ENCODE peak calls at places on chromosome 7, in six cellular contexts. One of them, this sample, is unnamed.

GRCh38 chr7:43878867-43879266 is 9.6 kb upstream of the MRPS24 start:
- DNase-seq in brain microvascular endothelial cell: peak
- DNase-seq in neural crest cell: no peak
- DNase-seq in esophagus squamous epithelium: no peak
- DNase-seq in cardiac muscle cell: no peak
- DNase-seq in bronchial epithelial cell: no peak
- DNase-seq in this sample: no peak

GRCh38 chr7:105353752-105354328 is 34.9 kb downstream of the SRPK2 start:
- DNase-seq in brain microvascular endothelial cell: peak
- DNase-seq in neural crest cell: no peak
- DNase-seq in esophagus squamous epithelium: no peak
- DNase-seq in cardiac muscle cell: no peak
- DNase-seq in bronchial epithelial cell: no peak
- DNase-seq in this sample: no peak

GRCh38 chr7:128672927-128673517 is 930 bp downstream of the GARIN1A start:
- DNase-seq in brain microvascular endothelial cell: no peak
- DNase-seq in neural crest cell: peak
- DNase-seq in esophagus squamous epithelium: no peak
- DNase-seq in cardiac muscle cell: peak
- DNase-seq in bronchial epithelial cell: peak
- DNase-seq in this sample: no peak

GRCh38 chr7:70695804-70696104 is 436.2 kb upstream of the GALNT17 start:
- DNase-seq in brain microvascular endothelial cell: no peak
- DNase-seq in neural crest cell: no peak
- DNase-seq in esophagus squamous epithelium: no peak
- DNase-seq in cardiac muscle cell: no peak
- DNase-seq in bronchial epithelial cell: no peak
- DNase-seq in this sample: no peak

GRCh38 chr7:69429817-69430501 is 168.3 kb upstream of the AUTS2 start:
- DNase-seq in brain microvascular endothelial cell: no peak
- DNase-seq in neural crest cell: no peak
- DNase-seq in esophagus squamous epithelium: no peak
- DNase-seq in cardiac muscle cell: no peak
- DNase-seq in bronchial epithelial cell: no peak
- DNase-seq in this sample: no peak

GRCh38 chr7:155998328-155998691 is 186.0 kb upstream of the SHH start:
- DNase-seq in brain microvascular endothelial cell: no peak
- DNase-seq in neural crest cell: no peak
- DNase-seq in esophagus squamous epithelium: no peak
- DNase-seq in cardiac muscle cell: no peak
- DNase-seq in bronchial epithelial cell: peak
- DNase-seq in this sample: no peak

GRCh38 chr7:155765458-155765857 is 46.8 kb downstream of the SHH start:
- DNase-seq in brain microvascular endothelial cell: no peak
- DNase-seq in neural crest cell: no peak
- DNase-seq in esophagus squamous epithelium: no peak
- DNase-seq in cardiac muscle cell: no peak
- DNase-seq in bronchial epithelial cell: no peak
- DNase-seq in this sample: no peak

GRCh38 chr7:73851410-73852338 is 9.3 kb upstream of the TMEM270 start:
- DNase-seq in brain microvascular endothelial cell: peak
- DNase-seq in neural crest cell: no peak
- DNase-seq in esophagus squamous epithelium: no peak
- DNase-seq in cardiac muscle cell: no peak
- DNase-seq in bronchial epithelial cell: peak
- DNase-seq in this sample: peak

GRCh38 chr7:24334012-24334411 is 50.0 kb downstream of the NPY start:
- DNase-seq in brain microvascular endothelial cell: no peak
- DNase-seq in neural crest cell: no peak
- DNase-seq in esophagus squamous epithelium: no peak
- DNase-seq in cardiac muscle cell: no peak
- DNase-seq in bronchial epithelial cell: no peak
- DNase-seq in this sample: no peak

GRCh38 chr7:73356176-73356575 is 28.2 kb downstream of the FKBP6 start:
- DNase-seq in brain microvascular endothelial cell: no peak
- DNase-seq in neural crest cell: no peak
- DNase-seq in esophagus squamous epithelium: no peak
- DNase-seq in cardiac muscle cell: no peak
- DNase-seq in bronchial epithelial cell: no peak
- DNase-seq in this sample: no peak

GRCh38 chr7:137687556-137688280 is 159.1 kb downstream of the DGKI start:
- DNase-seq in brain microvascular endothelial cell: peak
- DNase-seq in neural crest cell: no peak
- DNase-seq in esophagus squamous epithelium: no peak
- DNase-seq in cardiac muscle cell: no peak
- DNase-seq in bronchial epithelial cell: peak
- DNase-seq in this sample: no peak

GRCh38 chr7:23261843-23262452 is 15.4 kb downstream of the GPNMB start:
- DNase-seq in brain microvascular endothelial cell: peak
- DNase-seq in neural crest cell: peak
- DNase-seq in esophagus squamous epithelium: no peak
- DNase-seq in cardiac muscle cell: peak
- DNase-seq in bronchial epithelial cell: peak
- DNase-seq in this sample: peak

GRCh38 chr7:84231157-84231556 is 36.6 kb upstream of the SEMA3A start:
- DNase-seq in brain microvascular endothelial cell: peak
- DNase-seq in neural crest cell: no peak
- DNase-seq in esophagus squamous epithelium: no peak
- DNase-seq in cardiac muscle cell: no peak
- DNase-seq in bronchial epithelial cell: peak
- DNase-seq in this sample: no peak

GRCh38 chr7:84228526-84228925 is 33.9 kb upstream of the SEMA3A start:
- DNase-seq in brain microvascular endothelial cell: no peak
- DNase-seq in neural crest cell: no peak
- DNase-seq in esophagus squamous epithelium: no peak
- DNase-seq in cardiac muscle cell: no peak
- DNase-seq in bronchial epithelial cell: no peak
- DNase-seq in this sample: no peak

GRCh38 chr7:84230491-84230890 is 35.9 kb upstream of the SEMA3A start:
- DNase-seq in brain microvascular endothelial cell: no peak
- DNase-seq in neural crest cell: no peak
- DNase-seq in esophagus squamous epithelium: no peak
- DNase-seq in cardiac muscle cell: no peak
- DNase-seq in bronchial epithelial cell: no peak
- DNase-seq in this sample: no peak

GRCh38 chr7:84236398-84236797 is 41.8 kb upstream of the SEMA3A start:
- DNase-seq in brain microvascular endothelial cell: no peak
- DNase-seq in neural crest cell: no peak
- DNase-seq in esophagus squamous epithelium: no peak
- DNase-seq in cardiac muscle cell: no peak
- DNase-seq in bronchial epithelial cell: peak
- DNase-seq in this sample: no peak

DNA sequence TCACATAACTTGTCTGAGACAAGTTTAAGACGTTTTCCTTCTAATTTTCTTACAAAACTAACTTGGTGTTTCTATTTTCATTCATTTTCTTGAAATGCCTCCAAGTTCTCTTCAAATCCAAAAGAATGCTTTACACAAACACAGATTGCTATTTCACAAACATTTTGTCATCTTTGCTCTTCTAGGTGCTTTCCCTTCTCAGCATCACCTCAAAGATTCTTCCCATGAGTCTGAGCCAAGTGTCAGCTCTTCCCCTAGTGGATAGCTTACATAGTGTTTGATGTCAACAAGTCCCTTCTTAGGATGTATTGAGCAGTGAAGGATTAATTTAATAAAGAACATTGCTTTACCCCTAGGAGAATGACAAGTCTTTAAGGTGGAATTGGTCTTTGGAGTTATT is 38.1 kb upstream of the SEMA3A start:
- DNase-seq in brain microvascular endothelial cell: peak
- DNase-seq in neural crest cell: no peak
- DNase-seq in esophagus squamous epithelium: no peak
- DNase-seq in cardiac muscle cell: no peak
- DNase-seq in bronchial epithelial cell: peak
- DNase-seq in this sample: no peak
- TF ChIP-seq CTCF in brain microvascular endothelial cell: peak
- TF ChIP-seq CTCF in neural crest cell: peak
- TF ChIP-seq CTCF in esophagus squamous epithelium: no peak
- TF ChIP-seq CTCF in cardiac muscle cell: no peak
- TF ChIP-seq CTCF in bronchial epithelial cell: no peak
- TF ChIP-seq CTCF in this sample: peak

GRCh38 chr7:96599288-96599936 is 110.2 kb downstream of the SEM1 start:
- DNase-seq in brain microvascular endothelial cell: no peak
- DNase-seq in neural crest cell: no peak
- DNase-seq in esophagus squamous epithelium: no peak
- DNase-seq in cardiac muscle cell: no peak
- DNase-seq in bronchial epithelial cell: no peak
- DNase-seq in this sample: no peak

GRCh38 chr7:96591900-96592676 is 117.6 kb downstream of the SEM1 start:
- DNase-seq in brain microvascular endothelial cell: no peak
- DNase-seq in neural crest cell: no peak
- DNase-seq in esophagus squamous epithelium: no peak
- DNase-seq in cardiac muscle cell: no peak
- DNase-seq in bronchial epithelial cell: peak
- DNase-seq in this sample: no peak

GRCh38 chr7:96598421-96598820 is 111.2 kb downstream of the SEM1 start:
- DNase-seq in brain microvascular endothelial cell: no peak
- DNase-seq in neural crest cell: no peak
- DNase-seq in esophagus squamous epithelium: no peak
- DNase-seq in cardiac muscle cell: no peak
- DNase-seq in bronchial epithelial cell: no peak
- DNase-seq in this sample: no peak

GRCh38 chr7:96591159-96591899 is 118.3 kb downstream of the SEM1 start:
- DNase-seq in brain microvascular endothelial cell: no peak
- DNase-seq in neural crest cell: no peak
- DNase-seq in esophagus squamous epithelium: no peak
- DNase-seq in cardiac muscle cell: no peak
- DNase-seq in bronchial epithelial cell: no peak
- DNase-seq in this sample: no peak

GRCh38 chr7:96596120-96596826 is 113.4 kb downstream of the SEM1 start:
- DNase-seq in brain microvascular endothelial cell: no peak
- DNase-seq in neural crest cell: no peak
- DNase-seq in esophagus squamous epithelium: no peak
- DNase-seq in cardiac muscle cell: peak
- DNase-seq in bronchial epithelial cell: peak
- DNase-seq in this sample: no peak
- TF ChIP-seq CTCF in brain microvascular endothelial cell: peak
- TF ChIP-seq CTCF in neural crest cell: no peak
- TF ChIP-seq CTCF in esophagus squamous epithelium: peak
- TF ChIP-seq CTCF in cardiac muscle cell: no peak
- TF ChIP-seq CTCF in bronchial epithelial cell: peak
- TF ChIP-seq CTCF in this sample: peak

DNA sequence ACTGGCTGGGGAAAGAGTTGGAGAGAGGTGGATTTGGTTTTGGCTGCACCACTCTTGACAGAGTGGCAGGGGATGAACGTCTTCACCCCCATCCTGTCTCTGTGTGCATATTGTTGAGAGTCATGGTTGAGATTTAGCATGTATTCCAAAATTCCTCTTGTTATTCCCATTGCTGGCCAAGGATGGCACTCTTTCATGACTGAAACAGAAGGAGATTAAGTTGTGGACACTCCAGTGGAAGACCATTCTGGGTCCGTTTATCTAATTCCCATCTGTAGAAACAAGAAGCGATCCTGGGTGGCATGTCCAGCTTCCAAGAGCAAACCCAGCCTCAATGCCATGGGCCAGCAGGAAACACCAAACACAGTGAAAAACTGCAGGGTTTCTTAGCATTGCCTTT is 469.0 kb upstream of the IGFBP3 start:
- DNase-seq in brain microvascular endothelial cell: peak
- DNase-seq in neural crest cell: no peak
- DNase-seq in esophagus squamous epithelium: no peak
- DNase-seq in cardiac muscle cell: no peak
- DNase-seq in bronchial epithelial cell: no peak
- DNase-seq in this sample: no peak
- TF ChIP-seq CTCF in brain microvascular endothelial cell: peak
- TF ChIP-seq CTCF in neural crest cell: no peak
- TF ChIP-seq CTCF in esophagus squamous epithelium: no peak
- TF ChIP-seq CTCF in cardiac muscle cell: peak
- TF ChIP-seq CTCF in bronchial epithelial cell: no peak
- TF ChIP-seq CTCF in this sample: no peak

GRCh38 chr7:6012355-6013104 is 3.5 kb downstream of the AIMP2 start:
- DNase-seq in brain microvascular endothelial cell: peak
- DNase-seq in neural crest cell: no peak
- DNase-seq in esophagus squamous epithelium: no peak
- DNase-seq in cardiac muscle cell: no peak
- DNase-seq in bronchial epithelial cell: peak
- DNase-seq in this sample: no peak

GRCh38 chr7:6011541-6011940 is 2.5 kb downstream of the AIMP2 start:
- DNase-seq in brain microvascular endothelial cell: no peak
- DNase-seq in neural crest cell: no peak
- DNase-seq in esophagus squamous epithelium: no peak
- DNase-seq in cardiac muscle cell: no peak
- DNase-seq in bronchial epithelial cell: no peak
- DNase-seq in this sample: no peak

GRCh38 chr7:6008668-6009611 is at the start of the genes AIMP2 and PMS2:
- DNase-seq in brain microvascular endothelial cell: peak
- DNase-seq in neural crest cell: peak
- DNase-seq in esophagus squamous epithelium: peak
- DNase-seq in cardiac muscle cell: peak
- DNase-seq in bronchial epithelial cell: peak
- DNase-seq in this sample: peak
- TF ChIP-seq CTCF in brain microvascular endothelial cell: peak
- TF ChIP-seq CTCF in neural crest cell: peak
- TF ChIP-seq CTCF in esophagus squamous epithelium: no peak
- TF ChIP-seq CTCF in cardiac muscle cell: no peak
- TF ChIP-seq CTCF in bronchial epithelial cell: peak
- TF ChIP-seq CTCF in this sample: peak

DNA sequence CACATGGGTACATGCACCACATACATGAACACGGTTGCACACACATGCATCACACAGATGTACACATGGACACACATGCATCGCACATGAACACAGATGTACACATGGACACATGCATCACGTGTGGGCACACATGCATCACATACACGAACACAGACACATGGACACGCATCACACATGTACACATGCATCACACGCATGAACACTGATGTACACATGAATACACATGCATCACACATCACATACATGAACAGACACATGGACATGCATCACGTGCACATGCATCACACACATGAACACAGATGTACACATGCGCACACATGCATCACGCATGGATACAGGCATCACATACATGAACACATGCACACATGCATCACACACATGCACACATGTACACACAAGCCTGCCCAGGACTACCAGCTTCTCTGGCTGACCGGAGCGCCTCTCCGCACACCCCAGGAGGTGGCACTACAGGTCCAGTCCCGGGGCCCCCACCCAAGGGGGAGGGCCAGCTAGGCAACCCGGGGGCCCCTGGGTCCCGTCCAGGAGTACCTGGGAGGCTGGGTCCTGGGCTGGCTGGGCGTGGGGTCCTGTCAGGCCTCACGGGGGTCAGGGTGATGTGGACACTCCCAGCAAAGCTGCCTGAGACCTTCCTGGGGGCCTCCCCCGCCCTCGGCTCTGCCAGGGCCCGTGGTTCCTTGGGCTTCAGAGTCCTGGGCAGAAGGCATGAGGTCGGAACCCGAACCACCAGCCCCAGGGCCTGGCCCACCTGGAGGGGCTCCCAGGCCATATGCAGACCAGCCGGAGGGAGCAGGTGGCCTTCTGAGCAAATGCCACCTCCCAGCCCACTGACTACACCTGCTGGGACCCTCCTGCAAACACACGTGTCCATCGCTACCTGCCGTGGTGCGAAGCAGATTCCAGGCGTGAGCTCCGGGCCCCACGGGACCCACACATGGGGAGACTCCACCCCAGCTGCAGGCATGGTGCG is 19.6 kb downstream of the MICALL2 start:
- DNase-seq in brain microvascular endothelial cell: no peak
- DNase-seq in neural crest cell: no peak
- DNase-seq in esophagus squamous epithelium: no peak
- DNase-seq in cardiac muscle cell: no peak
- DNase-seq in bronchial epithelial cell: no peak
- DNase-seq in this sample: no peak
- TF ChIP-seq CTCF in brain microvascular endothelial cell: peak
- TF ChIP-seq CTCF in neural crest cell: no peak
- TF ChIP-seq CTCF in esophagus squamous epithelium: no peak
- TF ChIP-seq CTCF in cardiac muscle cell: peak
- TF ChIP-seq CTCF in bronchial epithelial cell: peak
- TF ChIP-seq CTCF in this sample: no peak